ENCODE peak calls at places on chromosomes 5 and 9, in six cellular contexts. V is GM12865, I is IMR-90, E is fibroblast of lung, K is astrocyte of the cerebellum, Z is WTC11. C is an unnamed sample.

GRCh38 chr5:170162631-170163321 is 57.1 kb downstream of the FOXI1 start:
- DNase-seq in V (no peak), K (no peak), E (no peak), Z (no peak), I (no peak), C (no peak)

GRCh38 chr5:126168785-126169184 is 254.4 kb upstream of the GRAMD2B start:
- DNase-seq in I (no peak), Z (no peak), E (no peak), V (no peak), K (no peak), C (no peak)

GRCh38 chr5:120457839-120458507 is 6.1 kb upstream of the PRR16 start:
- DNase-seq in V (peak; percentile 90), Z (peak; percentile 81), K (no peak), I (peak; percentile 29), E (peak; percentile 43), C (no peak)

GRCh38 chr5:150511641-150512367 is 3.9 kb downstream of the NDST1 start:
- DNase-seq in Z (peak; percentile 64), I (peak; percentile 80), E (peak; percentile 82), K (no peak), V (no peak), C (peak; percentile 77)

GRCh38 chr9:129697111-129697955 is 31.9 kb downstream of the PRRX2 start:
- DNase-seq in K (no peak), E (peak; percentile 73), V (no peak), I (peak; percentile 78), Z (peak; percentile 44), C (no peak)

GRCh38 chr9:134554750-134555655 is 86.6 kb upstream of the COL5A1 start:
- DNase-seq in E (peak; percentile 86), K (no peak), Z (peak; percentile 12), I (peak; percentile 38), V (no peak), C (no peak)

GRCh38 chr5:148408092-148408491 is 24.3 kb downstream of the FBXO38 start:
- DNase-seq in Z (no peak), V (no peak), I (peak; percentile 54), E (no peak), K (no peak), C (no peak)

GRCh38 chr5:25694805-25695204 is 1050.0 kb upstream of the CDH10 start:
- DNase-seq in V (no peak), E (no peak), Z (no peak), K (no peak), I (no peak), C (no peak)

GRCh38 chr5:67815455-67816391 is 399.8 kb upstream of the PIK3R1 start:
- DNase-seq in K (peak; percentile 90), Z (no peak), E (peak; percentile 93), V (no peak), I (no peak), C (no peak)

GRCh38 chr9:129141066-129142041 is 30.1 kb downstream of the PTPA start:
- DNase-seq in K (peak; percentile 90), V (peak; percentile 76), I (peak; percentile 97), Z (no peak), E (peak; percentile 96), C (no peak)

GRCh38 chr9:138064547-138064946 is 187.0 kb downstream of the CACNA1B start:
- DNase-seq in V (no peak), I (no peak), K (no peak), Z (no peak), E (no peak), C (no peak)

GRCh38 chr5:103467831-103468230 is 94.8 kb downstream of the NUDT12 start:
- DNase-seq in K (no peak), V (no peak), I (no peak), E (no peak), Z (no peak), C (no peak)

GRCh38 chr9:4077499-4078102 is 222.3 kb downstream of the GLIS3 start:
- DNase-seq in I (peak; percentile 70), E (peak; percentile 76), K (peak; percentile 39), Z (peak; percentile 85), V (peak; percentile 60), C (no peak)

GRCh38 chr9:12674961-12675360 is 18.2 kb upstream of the TYRP1 start:
- DNase-seq in E (no peak), K (no peak), Z (no peak), V (no peak), I (no peak), C (no peak)

GRCh38 chr5:123554601-123555000 is 42.6 kb downstream of the CSNK1G3 start:
- DNase-seq in E (no peak), K (no peak), Z (no peak), I (no peak), V (no peak), C (no peak)
- TF ChIP-seq CTCF in E (peak; percentile 7), K (no peak), Z (no peak), I (no peak), V (no peak), C (no peak)

GRCh38 chr5:142769251-142769792 is 855 bp upstream of the ARHGAP26 start:
- DNase-seq in I (no peak), E (no peak), Z (no peak), V (no peak), K (no peak), C (no peak)
- TF ChIP-seq CTCF in I (no peak), E (no peak), Z (no peak), V (no peak), K (no peak), C (no peak)

GRCh38 chr5:138408023-138408422 is 30.8 kb upstream of the REEP2 start:
- DNase-seq in E (no peak), K (no peak), V (peak; percentile 85), I (no peak), Z (no peak), C (no peak)
- TF ChIP-seq CTCF in E (no peak), K (no peak), V (no peak), I (no peak), Z (no peak), C (no peak)

DNA sequence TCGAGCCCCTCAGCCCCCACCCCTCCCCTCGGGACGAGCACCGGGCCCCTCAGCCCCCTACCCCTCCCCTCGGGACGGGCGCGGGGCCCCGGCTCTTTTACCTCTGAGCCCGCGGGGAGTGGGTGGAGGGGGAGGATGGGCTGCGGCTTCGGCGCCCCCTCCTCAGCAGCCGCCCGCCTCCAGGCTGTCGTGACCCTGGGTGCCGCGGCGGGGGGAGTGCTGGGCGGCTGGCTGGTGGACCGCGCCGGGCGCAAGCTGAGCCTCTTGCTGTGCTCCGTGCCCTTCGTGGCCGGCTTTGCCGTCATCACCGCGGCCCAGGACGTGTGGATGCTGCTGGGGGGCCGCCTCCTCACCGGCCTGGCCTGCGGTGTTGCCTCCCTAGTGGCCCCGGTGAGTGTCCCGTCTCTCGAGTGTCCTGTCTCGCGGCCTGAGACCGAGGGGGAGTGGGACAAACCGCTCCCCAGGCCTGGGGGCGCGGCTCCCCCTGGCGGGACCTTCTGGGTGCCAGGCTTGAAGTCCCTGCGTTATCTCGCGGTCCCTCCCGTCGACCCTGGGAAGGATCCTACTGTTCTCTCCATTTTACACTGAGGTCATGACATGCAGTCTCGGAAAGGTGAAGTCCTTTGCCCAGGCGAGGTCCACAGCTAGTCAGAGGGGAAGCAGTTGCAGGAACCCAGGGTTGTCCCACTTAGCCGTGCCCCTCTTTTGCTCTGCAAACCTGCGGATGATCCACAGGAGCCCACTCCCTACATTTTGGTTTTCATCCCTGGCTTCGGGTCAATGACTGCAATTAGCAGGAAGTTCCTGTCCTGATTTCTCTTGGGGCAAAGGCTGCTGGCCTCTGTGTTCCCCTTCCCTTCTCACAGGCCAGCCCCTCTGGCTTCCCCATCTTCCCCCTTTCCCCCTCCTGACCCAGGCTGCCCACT is 1.0 kb downstream of the SLC2A8 start:
- DNase-seq in K (no peak), E (peak; percentile 25), V (peak; percentile 64), Z (peak; percentile 52), I (peak; percentile 33), C (no peak)
- TF ChIP-seq CTCF in K (peak; percentile 45), E (peak; percentile 36), V (peak; percentile 58), Z (no peak), I (peak; percentile 57), C (peak; percentile 63)

DNA sequence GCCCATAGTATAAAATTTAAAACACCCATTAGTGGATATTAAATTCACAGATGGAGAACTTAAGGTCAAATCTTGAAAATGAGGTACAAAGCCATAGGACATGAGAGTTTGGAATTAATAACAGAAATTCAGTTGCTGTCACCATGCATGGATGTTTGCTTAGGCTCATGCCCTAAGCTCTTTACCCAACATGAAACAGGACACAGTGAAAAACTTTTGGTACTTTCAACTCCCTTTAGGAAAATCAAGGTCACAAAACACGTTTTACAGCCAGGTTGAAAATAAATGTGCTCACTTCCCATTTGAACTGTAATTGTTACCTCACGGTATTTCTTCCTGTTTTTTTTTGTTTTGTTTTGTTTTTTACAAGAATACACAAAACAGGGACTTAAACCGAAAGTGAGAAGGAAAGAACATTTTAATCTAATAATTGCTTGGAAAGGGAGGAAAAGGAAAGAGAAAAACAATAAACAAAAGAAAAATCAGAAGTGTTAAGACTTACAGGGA is 6.1 kb upstream of the TOPORS start:
- DNase-seq in K (no peak), E (no peak), V (no peak), Z (no peak), I (no peak), C (no peak)
- TF ChIP-seq CTCF in K (no peak), E (no peak), V (no peak), Z (no peak), I (no peak), C (no peak)

DNA sequence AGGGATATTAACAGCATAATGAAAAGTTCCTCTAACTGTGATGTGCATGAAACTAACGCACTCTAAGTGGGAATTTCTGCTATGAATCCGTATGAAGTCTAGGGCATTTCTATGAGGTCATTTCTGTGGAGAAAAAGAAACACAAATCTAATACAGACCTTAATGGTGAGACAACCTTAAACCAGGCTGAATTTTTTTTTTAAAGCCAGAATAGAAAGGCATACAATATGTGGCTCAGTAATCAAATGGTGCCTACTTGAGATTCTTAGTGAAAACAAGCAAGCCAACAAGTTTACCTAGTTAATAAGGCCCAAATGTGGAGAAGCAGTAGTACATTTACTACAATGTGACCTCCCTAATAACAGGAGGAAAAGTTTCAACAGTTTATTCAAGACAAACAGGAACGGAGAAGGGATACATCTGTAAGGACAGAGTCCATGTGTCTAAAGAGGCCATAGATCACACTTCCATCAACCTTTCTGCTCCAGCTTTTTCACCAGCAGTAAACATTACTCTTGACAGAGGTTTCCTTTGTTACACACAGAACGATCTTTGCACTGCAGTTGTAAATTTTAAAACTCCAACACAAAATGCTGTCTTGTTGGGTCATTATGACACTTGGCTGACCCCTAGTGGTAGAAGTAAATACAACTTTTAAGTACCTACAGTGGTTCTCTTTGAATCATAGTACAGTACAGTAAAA is 26.2 kb downstream of the CARNMT1 start:
- DNase-seq in K (peak; percentile 92), I (peak; percentile 91), V (peak; percentile 90), E (peak; percentile 79), Z (no peak), C (no peak)
- TF ChIP-seq CTCF in K (peak; percentile 58), I (peak; percentile 81), V (peak; percentile 64), E (peak; percentile 68), Z (peak; percentile 63), C (peak; percentile 90)

GRCh38 chr5:35921930-35922329 is 16.5 kb downstream of the CAPSL start:
- DNase-seq in Z (no peak), K (no peak), I (no peak), E (no peak), V (no peak), C (no peak)
- TF ChIP-seq CTCF in Z (no peak), K (no peak), I (no peak), E (no peak), V (peak; percentile 7), C (no peak)

C was measured in type B pancreatic cell.